ENCODE peak calls at places on chromosome 13, in seven cellular contexts. G, K, E, X, D, F and R are unnamed samples.

GRCh38 chr13:80360298-80360827 is 19.4 kb upstream of the SPRY2 start:
- DNase-seq in G (no peak), K (no peak), E (no peak), X (no peak), D (no peak), F (no peak), R (no peak)

GRCh38 chr13:28837111-28837510 is 17.0 kb downstream of the MTUS2 start:
- DNase-seq in G (no peak), K (no peak), E (no peak), X (no peak), D (no peak), F (no peak), R (no peak)

GRCh38 chr13:34408635-34409034 is 533.4 kb upstream of the NBEA start:
- DNase-seq in G (no peak), K (no peak), E (no peak), X (no peak), D (no peak), F (no peak), R (no peak)

GRCh38 chr13:39100996-39101751 is 62.9 kb downstream of the NHLRC3 start:
- DNase-seq in G (no peak), K (no peak), E (no peak), X (no peak), D (no peak), F (no peak), R (no peak)

GRCh38 chr13:44402902-44403719 is 29.5 kb downstream of the SERP2 start:
- DNase-seq in G (peak; percentile 65), K (peak; percentile 46), E (no peak), X (no peak), D (no peak), F (no peak), R (no peak)

GRCh38 chr13:23966221-23966690 is 69.0 kb upstream of the C1QTNF9B start:
- DNase-seq in G (no peak), K (no peak), E (no peak), X (no peak), D (no peak), F (no peak), R (no peak)

GRCh38 chr13:102978168-102978567 is 88.0 kb downstream of the SLC10A2 start:
- DNase-seq in G (no peak), K (no peak), E (no peak), X (no peak), D (no peak), F (no peak), R (no peak)

GRCh38 chr13:67740871-67741475 is 510.8 kb upstream of the PCDH9 start:
- DNase-seq in G (no peak), K (no peak), E (no peak), X (no peak), D (no peak), F (no peak), R (no peak)

GRCh38 chr13:45340422-45341033 is 455 bp downstream of the TPT1 start:
- DNase-seq in G (peak; percentile 92), K (peak; percentile 86), E (peak; percentile 73), X (peak; percentile 94), D (peak; percentile 78), F (peak; percentile 72), R (peak; percentile 85)

GRCh38 chr13:67619346-67619745 is 389.2 kb upstream of the PCDH9 start:
- DNase-seq in G (no peak), K (no peak), E (no peak), X (no peak), D (no peak), F (no peak), R (peak; percentile 2)

GRCh38 chr13:101579291-101579802 is 126.9 kb downstream of the ITGBL1 start:
- DNase-seq in G (no peak), K (no peak), E (no peak), X (no peak), D (no peak), F (no peak), R (no peak)

GRCh38 chr13:110872768-110873638 is 41.9 kb downstream of the ANKRD10 start:
- DNase-seq in G (no peak), K (no peak), E (no peak), X (no peak), D (no peak), F (no peak), R (no peak)

GRCh38 chr13:60679928-60680693 is 283.1 kb downstream of the TDRD3 start:
- DNase-seq in G (no peak), K (no peak), E (no peak), X (no peak), D (no peak), F (no peak), R (no peak)

GRCh38 chr13:33543631-33544030 is 258.1 kb upstream of the STARD13 start:
- DNase-seq in G (no peak), K (no peak), E (no peak), X (no peak), D (no peak), F (no peak), R (no peak)

GRCh38 chr13:39105110-39105509 is 66.9 kb downstream of the NHLRC3 start:
- DNase-seq in G (no peak), K (no peak), E (no peak), X (no peak), D (no peak), F (no peak), R (no peak)

GRCh38 chr13:34412817-34413365 is 529.2 kb upstream of the NBEA start:
- DNase-seq in G (no peak), K (no peak), E (no peak), X (no peak), D (no peak), F (no peak), R (no peak)

GRCh38 chr13:29507356-29507755 is 88.1 kb downstream of the SLC7A1 start:
- DNase-seq in G (no peak), K (no peak), E (no peak), X (no peak), D (no peak), F (peak; percentile 36), R (no peak)

GRCh38 chr13:101751488-101751887 is 299.0 kb downstream of the ITGBL1 start:
- DNase-seq in G (no peak), K (no peak), E (no peak), X (no peak), D (no peak), F (no peak), R (peak; percentile 32)

GRCh38 chr13:62684359-62684758 is 1268.7 kb upstream of the PCDH20 start:
- DNase-seq in G (no peak), K (no peak), E (no peak), X (no peak), D (no peak), F (no peak), R (no peak)

GRCh38 chr13:85771856-85772255 is 27.4 kb downstream of the SLITRK6 start:
- DNase-seq in G (no peak), K (no peak), E (no peak), X (no peak), D (no peak), F (no peak), R (no peak)
- H3K4me3 ChIP-seq in G (no peak overlapping the region), K (no peak overlapping the region), E (no peak overlapping the region), X (no peak overlapping the region), D (no peak overlapping the region), F (no peak overlapping the region), R (no peak overlapping the region)

GRCh38 chr13:112693831-112694497 is 4.1 kb downstream of the ATP11A start:
- DNase-seq in G (no peak), K (no peak), E (no peak), X (no peak), D (no peak), F (no peak), R (peak; percentile 41)
- H3K4me3 ChIP-seq in G (no peak overlapping the region), K (no peak overlapping the region), E (no peak overlapping the region), X (no peak overlapping the region), D (no peak overlapping the region), F (no peak overlapping the region), R (no peak overlapping the region)

GRCh38 chr13:48801255-48801654 is 147.5 kb downstream of the CYSLTR2 start:
- DNase-seq in G (no peak), K (no peak), E (no peak), X (no peak), D (no peak), F (no peak), R (peak; percentile 54)

GRCh38 chr13:48804836-48805601 is 151.3 kb downstream of the CYSLTR2 start:
- DNase-seq in G (no peak), K (no peak), E (no peak), X (no peak), D (no peak), F (no peak), R (no peak)

GRCh38 chr13:48808689-48809088 is 155.0 kb downstream of the CYSLTR2 start:
- DNase-seq in G (no peak), K (no peak), E (no peak), X (no peak), D (no peak), F (no peak), R (no peak)

DNA sequence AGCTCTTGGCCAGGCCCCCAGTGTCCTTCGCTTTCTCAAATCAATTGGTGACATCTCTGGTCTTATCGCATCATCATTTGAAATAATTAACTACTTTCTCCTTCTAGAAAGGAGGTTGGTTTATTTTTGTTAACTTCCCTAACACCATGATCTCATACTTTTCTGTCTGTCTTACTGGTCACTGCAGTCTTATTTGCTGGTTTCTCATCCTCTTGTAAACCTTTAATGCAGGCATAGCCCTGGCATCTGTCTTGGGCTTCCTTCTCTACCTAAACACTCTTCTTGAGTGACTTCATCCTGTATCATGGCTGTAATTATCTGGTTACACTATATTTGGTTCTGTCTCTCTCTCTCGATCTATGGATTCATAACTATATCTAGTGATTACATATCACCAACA is 152.8 kb downstream of the CYSLTR2 start:
- DNase-seq in G (no peak), K (no peak), E (no peak), X (no peak), D (no peak), F (no peak), R (no peak)
- H3K4me3 ChIP-seq in G (no peak overlapping the region), K (no peak overlapping the region), E (no peak overlapping the region), X (no peak overlapping the region), D (no peak overlapping the region), F (no peak overlapping the region), R (no peak overlapping the region)

GRCh38 chr13:75321084-75321483 is 160.9 kb downstream of the TBC1D4 start:
- DNase-seq in G (no peak), K (no peak), E (no peak), X (no peak), D (no peak), F (no peak), R (no peak)

GRCh38 chr13:75326173-75327131 is 155.5 kb downstream of the TBC1D4 start:
- DNase-seq in G (no peak), K (no peak), E (peak; percentile 56), X (no peak), D (no peak), F (no peak), R (no peak)

GRCh38 chr13:75327132-75327505 is 154.8 kb downstream of the TBC1D4 start:
- DNase-seq in G (no peak), K (no peak), E (no peak), X (no peak), D (no peak), F (no peak), R (no peak)

GRCh38 chr13:75329097-75329496 is 152.9 kb downstream of the TBC1D4 start:
- DNase-seq in G (no peak), K (no peak), E (no peak), X (no peak), D (no peak), F (no peak), R (no peak)

DNA sequence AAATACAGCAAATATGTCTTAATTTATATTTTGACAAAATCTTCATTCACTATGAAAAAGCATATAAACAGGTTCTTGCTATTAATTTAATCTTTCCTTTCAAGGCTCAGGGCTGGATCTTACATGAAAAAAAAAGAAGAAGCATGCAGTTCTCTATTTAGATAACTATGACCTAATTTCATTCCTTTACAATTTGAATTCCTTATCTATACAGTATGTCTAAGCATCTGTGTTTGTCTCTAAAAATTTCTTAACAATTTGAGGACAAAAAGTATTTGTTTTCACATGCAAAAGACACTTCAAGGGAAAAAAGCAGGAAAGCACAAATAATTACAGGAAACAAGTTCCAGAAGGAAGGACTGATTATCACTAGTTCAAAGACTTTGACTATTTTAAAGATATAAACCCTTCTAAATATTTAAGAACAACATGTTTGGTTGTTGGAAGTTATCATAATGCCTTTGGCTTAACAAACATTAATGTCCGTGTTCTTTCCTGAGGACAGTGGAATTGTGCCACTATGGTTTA is 157.5 kb downstream of the TBC1D4 start:
- DNase-seq in G (no peak), K (no peak), E (no peak), X (no peak), D (no peak), F (no peak), R (no peak)
- H3K4me3 ChIP-seq in G (no peak overlapping the region), K (no peak overlapping the region), E (peak overlapping the region; percentile 98), X (no peak overlapping the region), D (no peak overlapping the region), F (no peak overlapping the region), R (no peak overlapping the region)